ENCODE peak calls at places on chromosomes 16 and 17, in eight cellular contexts. T is endothelial cell, Y is natural killer cell, F is WTC11, S is uterus, I is neural crest cell, W is IMR-90, C is psoas muscle. H is an unnamed sample.

GRCh38 chr16:83744521-83744981 is 63.2 kb upstream of the HSBP1 start:
- DNase-seq in T (no peak), Y (no peak), F (no peak), S (no peak), I (peak; percentile 43), W (peak; percentile 7), C (peak; percentile 45), H (no peak)

GRCh38 chr17:50794361-50794760 is 27.0 kb upstream of the ANKRD40CL start:
- DNase-seq in T (no peak), Y (no peak), F (no peak), S (no peak), I (no peak), W (no peak), C (no peak), H (no peak)

GRCh38 chr17:16929281-16929680 is 42.6 kb downstream of the TNFRSF13B start:
- DNase-seq in T (no peak), Y (no peak), F (no peak), S (no peak), I (no peak), W (no peak), C (no peak), H (no peak)

GRCh38 chr17:64329571-64329970 is 61.1 kb downstream of the PECAM1 start:
- DNase-seq in T (no peak), Y (no peak), F (no peak), S (no peak), I (no peak), W (no peak), C (no peak), H (no peak)

GRCh38 chr17:68955181-68955841 is at the start of gene ABCA8:
- DNase-seq in T (no peak), Y (no peak), F (no peak), S (peak; percentile 32), I (no peak), W (peak; percentile 58), C (no peak), H (no peak)

GRCh38 chr17:41480136-41480535 is 815 bp downstream of the KRT35 start:
- DNase-seq in T (no peak), Y (no peak), F (no peak), S (no peak), I (no peak), W (no peak), C (no peak), H (no peak)

GRCh38 chr16:76910931-76911330 is 280.1 kb upstream of the MON1B start:
- DNase-seq in T (no peak), Y (no peak), F (no peak), S (no peak), I (no peak), W (peak; percentile 60), C (no peak), H (no peak)

GRCh38 chr16:21156767-21157467 is 1.6 kb upstream of the LDAF1 start:
- DNase-seq in T (peak; percentile 51), Y (no peak), F (peak; percentile 46), S (peak; percentile 43), I (peak; percentile 43), W (peak; percentile 83), C (no peak), H (no peak)

GRCh38 chr16:59296002-59296401 is 561.9 kb upstream of the GOT2 start:
- DNase-seq in T (no peak), Y (no peak), F (no peak), S (no peak), I (no peak), W (no peak), C (no peak), H (no peak)

DNA sequence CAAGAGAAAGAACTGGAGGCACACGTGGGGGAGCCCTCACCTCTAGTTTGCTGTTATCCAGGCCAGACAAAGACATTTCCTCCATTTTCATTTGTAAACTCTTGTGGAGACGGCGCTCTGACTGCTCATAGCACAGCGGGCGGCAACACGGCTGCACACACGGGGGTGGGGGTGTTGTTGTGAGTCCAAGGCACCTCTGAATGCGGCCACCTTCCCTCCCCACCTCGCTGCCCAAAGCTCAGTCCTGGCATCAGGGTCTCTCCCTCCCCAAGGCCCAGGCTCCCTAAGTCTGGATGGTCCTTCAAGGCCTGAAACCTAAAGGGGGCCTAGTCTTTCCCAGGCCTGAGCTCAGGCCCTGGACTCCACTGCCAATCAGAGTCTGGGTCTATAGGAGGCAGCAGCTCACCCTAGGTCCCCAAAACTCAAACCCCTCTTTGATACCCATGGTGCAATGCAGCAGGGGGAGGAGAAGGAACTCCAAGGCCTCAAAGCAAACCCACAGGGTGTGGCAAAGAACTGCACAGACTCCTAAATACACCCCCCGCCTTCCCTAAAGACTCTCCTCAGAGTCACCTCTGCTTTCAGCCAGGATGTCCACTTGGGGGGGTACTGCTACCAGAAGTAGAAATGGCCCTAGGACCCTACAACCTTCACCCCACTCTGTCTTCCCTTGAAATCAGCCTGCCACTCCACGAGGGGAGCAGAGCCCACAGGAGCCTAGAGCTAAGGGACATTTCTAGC is 1.5 kb downstream of the ATXN7L3 start:
- DNase-seq in T (no peak), Y (no peak), F (no peak), S (no peak), I (no peak), W (peak; percentile 41), C (no peak), H (no peak)
- TF ChIP-seq CTCF in T (no peak), Y (no peak), F (no peak), S (no peak), I (no peak), W (peak; percentile 33), C (no peak), H (no peak)

GRCh38 chr16:89418352-89418751 is 72.0 kb downstream of the ANKRD11 start:
- DNase-seq in T (no peak), Y (no peak), F (no peak), S (no peak), I (no peak), W (no peak), C (no peak), H (no peak)
- TF ChIP-seq CTCF in T (no peak), Y (no peak), F (no peak), S (no peak), I (no peak), W (no peak), C (no peak), H (no peak)

GRCh38 chr17:43683928-43684653 is 22.4 kb upstream of the MEOX1 start:
- DNase-seq in T (no peak), Y (no peak), F (no peak), S (no peak), I (no peak), W (no peak), C (no peak), H (no peak)

GRCh38 chr17:43676471-43676870 is 14.7 kb upstream of the MEOX1 start:
- DNase-seq in T (no peak), Y (no peak), F (no peak), S (no peak), I (no peak), W (no peak), C (no peak), H (no peak)

GRCh38 chr17:43679911-43680310 is 18.2 kb upstream of the MEOX1 start:
- DNase-seq in T (no peak), Y (no peak), F (no peak), S (no peak), I (no peak), W (no peak), C (no peak), H (no peak)

GRCh38 chr17:43674394-43674793 is 12.7 kb upstream of the MEOX1 start:
- DNase-seq in T (no peak), Y (no peak), F (no peak), S (no peak), I (no peak), W (no peak), C (no peak), H (no peak)

DNA sequence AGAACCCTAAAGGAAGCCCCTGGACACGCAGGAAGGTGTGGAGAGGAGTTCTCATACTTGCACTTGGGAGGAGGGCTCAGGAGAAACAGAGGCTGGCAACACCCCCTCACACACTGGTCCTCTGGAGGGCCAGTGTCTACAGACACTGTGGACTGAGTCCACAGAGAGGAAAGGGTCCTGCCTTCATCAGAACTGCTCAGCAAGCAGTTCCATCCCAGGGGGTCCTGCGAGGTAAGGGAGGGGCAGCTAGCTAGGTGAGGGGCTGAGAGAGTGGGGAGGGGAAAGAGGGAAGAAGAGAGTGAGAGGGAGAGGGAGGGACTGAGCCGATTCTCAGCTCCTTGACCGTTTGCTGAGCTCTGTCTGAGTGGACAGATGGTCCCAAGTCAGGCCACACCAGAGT is 17.7 kb upstream of the MEOX1 start:
- DNase-seq in T (no peak), Y (no peak), F (peak; percentile 27), S (no peak), I (no peak), W (no peak), C (no peak), H (no peak)
- TF ChIP-seq CTCF in T (no peak), Y (no peak), F (no peak), S (no peak), I (no peak), W (no peak), C (no peak), H (no peak)

GRCh38 chr16:28200661-28201060 is 11.1 kb downstream of the XPO6 start:
- DNase-seq in T (no peak), Y (no peak), F (no peak), S (no peak), I (no peak), W (no peak), C (no peak), H (no peak)

GRCh38 chr16:28205117-28205899 is 6.5 kb downstream of the XPO6 start:
- DNase-seq in T (no peak), Y (no peak), F (no peak), S (no peak), I (no peak), W (no peak), C (no peak), H (no peak)

GRCh38 chr16:28204211-28204610 is 7.6 kb downstream of the XPO6 start:
- DNase-seq in T (no peak), Y (no peak), F (no peak), S (no peak), I (no peak), W (no peak), C (no peak), H (no peak)

GRCh38 chr16:28204622-28205021 is 7.1 kb downstream of the XPO6 start:
- DNase-seq in T (no peak), Y (no peak), F (no peak), S (no peak), I (no peak), W (no peak), C (no peak), H (no peak)

GRCh38 chr16:28202147-28202746 is 9.5 kb downstream of the XPO6 start:
- DNase-seq in T (no peak), Y (no peak), F (no peak), S (no peak), I (no peak), W (no peak), C (no peak), H (no peak)
- TF ChIP-seq CTCF in T (no peak), Y (no peak), F (no peak), S (no peak), I (no peak), W (no peak), C (no peak), H (no peak)

H was measured in type B pancreatic cell.